ENCODE peak calls at places on chromosomes 16 and 17, in eight cellular contexts. Z is aorta, E is A549, G is upper lobe of right lung, C is SK-N-SH, A is cardiac muscle cell, I is body of pancreas, B is H9. Y is an unnamed sample.

GRCh38 chr17:71084838-71085237 is 915.5 kb downstream of the KCNJ2 start:
- DNase-seq in Z (no peak), B (no peak), E (no peak), C (no peak), A (no peak), G (no peak), I (no peak), Y (no peak)

GRCh38 chr16:11629071-11630030 is 38.9 kb upstream of the SNN start:
- DNase-seq in G (no peak), Z (peak), E (no peak), C (no peak), I (peak), A (no peak), B (no peak), Y (no peak)

GRCh38 chr17:76562734-76563148 is 22.9 kb downstream of the PRCD start:
- DNase-seq in E (no peak), C (peak), I (no peak), B (no peak), Z (no peak), A (no peak), G (no peak), Y (no peak)

GRCh38 chr17:1890758-1891450 is 61.1 kb downstream of the RPA1 start:
- DNase-seq in G (peak), Z (no peak), A (no peak), E (no peak), I (no peak), C (no peak), B (no peak), Y (no peak)

GRCh38 chr17:72063262-72063661 is 57.6 kb upstream of the SOX9 start:
- DNase-seq in C (no peak), G (no peak), A (no peak), E (no peak), I (peak), Z (no peak), B (no peak), Y (no peak)

GRCh38 chr16:50644730-50645129 is 36.4 kb downstream of the SNX20 start:
- DNase-seq in I (peak), G (no peak), B (peak), C (peak), Z (no peak), E (peak), A (peak), Y (peak)

GRCh38 chr16:87006789-87007745 is 310.1 kb downstream of the C16orf95 start:
- DNase-seq in Z (no peak), B (no peak), A (no peak), I (no peak), C (no peak), E (no peak), G (no peak), Y (no peak)

GRCh38 chr16:12800751-12801308 is 2.9 kb downstream of the CPPED1 start:
- DNase-seq in E (no peak), A (no peak), I (no peak), G (no peak), B (no peak), C (no peak), Z (no peak), Y (no peak)

GRCh38 chr16:47045023-47045422 is 71.5 kb upstream of the DNAJA2 start:
- DNase-seq in B (no peak), Z (no peak), G (no peak), I (no peak), E (no peak), C (no peak), A (no peak), Y (no peak)

GRCh38 chr16:23537390-23537789 is 19.8 kb downstream of the EARS2 start:
- DNase-seq in A (no peak), E (no peak), I (no peak), Z (no peak), B (no peak), C (no peak), G (no peak), Y (no peak)

GRCh38 chr16:54285414-54286066 is 1.0 kb downstream of the IRX3 start:
- DNase-seq in Z (no peak), B (peak), C (peak), G (peak), E (peak), A (peak), I (no peak), Y (no peak)

GRCh38 chr16:14378684-14379467 is 251.2 kb downstream of the PARN start:
- DNase-seq in B (no peak), Z (no peak), I (no peak), E (peak), C (no peak), A (no peak), G (no peak), Y (no peak)

GRCh38 chr17:77737442-77738265 is 220.8 kb upstream of the TNRC6C start:
- DNase-seq in Z (no peak), B (peak), I (no peak), E (no peak), A (no peak), C (no peak), G (peak), Y (no peak)

GRCh38 chr17:18261146-18261515 is 669 bp downstream of the MIEF2 start:
- DNase-seq in B (peak), E (peak), I (peak), C (peak), Z (peak), G (peak), A (peak), Y (peak)

GRCh38 chr17:70426752-70427151 is 257.4 kb downstream of the KCNJ2 start:
- DNase-seq in B (no peak), I (no peak), C (no peak), E (no peak), A (no peak), G (no peak), Z (no peak), Y (no peak)

DNA sequence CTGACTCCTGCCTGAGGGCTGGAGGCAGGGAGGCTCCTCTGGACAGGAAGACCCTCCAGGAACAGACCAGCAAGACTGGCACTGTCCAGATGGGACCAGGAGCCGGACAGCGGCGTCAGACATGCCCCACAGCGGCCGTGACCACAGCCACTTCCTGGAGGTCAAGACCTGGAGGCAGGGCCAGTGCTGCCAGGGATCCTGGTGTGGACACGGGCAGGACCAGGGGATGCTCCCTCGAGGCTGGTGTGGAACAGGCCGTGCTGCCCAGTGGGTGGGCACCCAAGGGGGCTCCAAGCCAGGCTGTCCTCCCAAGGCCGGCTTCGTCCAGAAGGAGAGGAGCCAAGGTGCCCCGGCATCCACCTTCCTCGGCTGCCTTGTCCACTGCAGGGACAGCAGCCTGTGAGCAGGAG is 4.5 kb upstream of the CCDC57 start:
- DNase-seq in C (no peak), Z (peak), A (no peak), E (no peak), I (no peak), B (no peak), G (peak), Y (no peak)
- H3K27ac ChIP-seq in C (peak), Z (no peak), A (no peak), E (peak), I (peak), B (no peak), G (peak), Y (no peak)

GRCh38 chr16:49129935-49130334 is 151.7 kb downstream of the CBLN1 start:
- DNase-seq in I (no peak), E (no peak), C (no peak), Z (no peak), A (no peak), G (no peak), B (no peak), Y (no peak)

GRCh38 chr16:49127103-49127502 is 154.5 kb downstream of the CBLN1 start:
- DNase-seq in B (no peak), E (no peak), A (peak), C (no peak), I (no peak), Z (no peak), G (no peak), Y (peak)

GRCh38 chr16:49130397-49130796 is 151.2 kb downstream of the CBLN1 start:
- DNase-seq in B (no peak), G (no peak), I (no peak), A (no peak), Z (no peak), E (no peak), C (no peak), Y (no peak)

GRCh38 chr16:49128740-49129139 is 152.9 kb downstream of the CBLN1 start:
- DNase-seq in I (no peak), E (no peak), C (no peak), G (no peak), B (no peak), Z (no peak), A (no peak), Y (no peak)
- H3K27ac ChIP-seq in I (no peak), E (no peak), C (no peak), G (no peak), B (no peak), Z (no peak), A (no peak), Y (no peak)

DNA sequence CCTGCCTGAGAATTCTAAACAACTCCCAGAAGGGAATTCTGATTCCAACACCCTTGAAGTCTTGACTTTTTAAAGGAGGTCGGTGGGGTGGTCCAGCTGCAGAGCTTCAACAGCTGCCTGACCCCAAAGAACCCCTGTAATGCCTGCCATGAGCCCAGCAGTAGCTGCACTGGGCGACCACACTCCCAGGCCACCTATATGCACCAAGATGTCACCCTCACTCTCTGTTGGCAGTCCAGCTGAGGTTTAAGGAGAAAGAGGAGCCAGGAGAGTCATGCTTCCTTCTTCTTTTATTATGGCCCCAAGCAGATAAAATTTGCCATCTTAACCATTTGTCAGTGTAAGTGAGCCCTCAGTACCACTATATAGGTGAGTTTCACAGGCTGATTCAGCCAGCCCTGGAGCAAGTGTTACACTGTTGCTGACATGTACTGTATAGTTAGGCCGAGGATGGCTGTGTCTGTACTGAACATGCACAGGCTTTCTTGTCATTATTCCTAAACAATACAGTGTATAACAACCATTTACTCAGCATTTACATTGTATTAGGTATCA is 53.9 kb downstream of the AMFR start:
- DNase-seq in B (no peak), A (no peak), E (no peak), Z (no peak), G (no peak), C (no peak), I (no peak), Y (no peak)
- H3K27ac ChIP-seq in B (no peak), A (no peak), E (peak), Z (no peak), G (no peak), C (peak), I (peak), Y (no peak)

GRCh38 chr16:21628196-21628726 is 24.1 kb downstream of the IGSF6 start:
- DNase-seq in A (no peak), G (no peak), B (no peak), Z (no peak), I (no peak), C (no peak), E (no peak), Y (no peak)
- H3K27ac ChIP-seq in A (no peak), G (no peak), B (no peak), Z (no peak), I (no peak), C (peak), E (no peak), Y (no peak)

DNA sequence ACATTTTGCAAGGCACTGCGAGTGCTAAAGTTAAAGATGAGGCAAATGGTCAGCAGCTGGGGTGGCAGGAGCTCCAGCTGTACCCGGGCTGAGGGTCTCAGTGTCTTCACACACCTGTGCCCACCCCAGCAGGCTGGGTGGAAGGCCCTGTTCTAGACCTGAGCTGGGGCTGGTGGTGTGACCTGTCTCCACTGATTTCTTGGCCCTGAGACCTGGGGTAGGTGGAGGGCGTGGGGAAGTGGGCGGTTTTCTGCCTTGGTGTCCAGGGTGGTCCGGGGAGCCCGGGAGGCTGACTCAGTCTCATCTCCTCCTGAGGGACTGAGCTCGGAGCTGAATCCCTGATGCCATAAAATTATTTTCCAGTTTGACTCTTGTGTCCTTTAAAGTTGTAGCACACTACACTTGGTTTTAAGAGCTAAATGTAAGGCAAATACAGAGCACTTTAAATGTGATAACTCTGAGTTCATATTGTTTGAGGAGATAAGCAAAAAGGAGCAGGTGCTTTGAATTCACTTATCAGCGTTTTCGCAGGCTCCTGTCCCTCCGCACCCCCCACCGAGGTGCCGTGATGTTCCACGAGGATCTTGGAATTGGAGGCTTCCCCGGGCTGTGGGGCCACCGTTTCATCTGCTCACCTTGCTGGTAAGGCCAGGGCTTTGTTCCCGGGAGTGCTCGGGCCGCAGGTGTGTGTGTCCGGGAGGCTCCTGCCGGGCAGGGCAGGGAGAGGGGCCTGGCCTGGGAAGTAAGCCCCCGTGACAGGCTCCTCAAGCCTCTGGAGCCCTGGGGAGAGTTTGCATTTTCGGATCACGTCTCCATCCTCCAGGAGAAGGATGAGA is 117.0 kb downstream of the AATF start:
- DNase-seq in G (no peak), A (no peak), I (no peak), B (peak), E (no peak), Z (no peak), C (no peak), Y (no peak)
- H3K27ac ChIP-seq in G (no peak), A (no peak), I (no peak), B (no peak), E (no peak), Z (no peak), C (no peak), Y (no peak)